ENCODE peak calls at places on chromosomes 16 and 17, in six cellular contexts. Z, M, L, W, O and V are unnamed samples.

GRCh38 chr17:42290577-42290976 is 2.3 kb downstream of the STAT5A start:
- DNase-seq in Z (no peak), M (no peak), W (no peak), O (no peak), L (no peak), V (peak; percentile 15)

GRCh38 chr16:53864819-53865491 is 161.0 kb downstream of the FTO start:
- DNase-seq in Z (no peak), O (peak; percentile 25), M (no peak), L (no peak), W (peak; percentile 58), V (no peak)

GRCh38 chr17:33377837-33378236 is 84.7 kb upstream of the ASIC2 start:
- DNase-seq in W (no peak), O (no peak), M (no peak), Z (no peak), L (no peak), V (no peak)

GRCh38 chr16:81530814-81531213 is 86.2 kb downstream of the CMIP start:
- DNase-seq in L (no peak), O (no peak), W (no peak), Z (no peak), M (no peak), V (no peak)

GRCh38 chr16:17305694-17306093 is 165.1 kb downstream of the XYLT1 start:
- DNase-seq in M (no peak), L (no peak), Z (peak; percentile 48), W (no peak), O (no peak), V (no peak)

GRCh38 chr16:57071840-57072541 is 20.4 kb upstream of the CPNE2 start:
- DNase-seq in L (no peak), Z (no peak), O (no peak), W (peak; percentile 26), M (no peak), V (no peak)

GRCh38 chr16:69386596-69386995 is 789 bp upstream of the TERF2 start:
- DNase-seq in Z (no peak), W (no peak), M (no peak), L (no peak), O (no peak), V (no peak)

GRCh38 chr17:7336240-7337175 is at the start of gene ACAP1:
- DNase-seq in O (no peak), L (peak; percentile 44), W (no peak), M (peak; percentile 48), Z (no peak), V (no peak)

GRCh38 chr17:78142113-78142861 is 3.9 kb upstream of the C17orf99 start:
- DNase-seq in L (no peak), Z (no peak), M (peak; percentile 30), W (peak; percentile 97), O (peak; percentile 65), V (no peak)

GRCh38 chr16:89633064-89633631 is 19.7 kb downstream of the DPEP1 start:
- DNase-seq in Z (no peak), M (no peak), O (no peak), W (peak; percentile 21), L (no peak), V (peak; percentile 67)

GRCh38 chr16:2530629-2531318 is 434 bp downstream of the CEMP1 start:
- DNase-seq in Z (no peak), M (no peak), W (no peak), L (no peak), O (no peak), V (peak; percentile 46)

GRCh38 chr17:44599298-44600175 is 42.3 kb downstream of the FZD2 start:
- DNase-seq in L (no peak), O (no peak), W (no peak), Z (no peak), M (peak; percentile 39), V (no peak)

GRCh38 chr17:75067856-75068255 is 19.9 kb upstream of the SLC16A5 start:
- DNase-seq in Z (no peak), W (no peak), O (no peak), M (no peak), L (no peak), V (no peak)

GRCh38 chr17:66920965-66921364 is 43.5 kb upstream of the CACNG4 start:
- DNase-seq in Z (no peak), L (no peak), O (no peak), W (no peak), M (no peak), V (no peak)

GRCh38 chr17:39626671-39627169 is at the start of gene PPP1R1B:
- DNase-seq in M (no peak), O (no peak), Z (no peak), L (no peak), W (no peak), V (peak; percentile 71)

GRCh38 chr16:85673529-85674417 is 15.0 kb downstream of the GINS2 start:
- DNase-seq in Z (no peak), W (no peak), O (no peak), L (no peak), M (no peak), V (peak; percentile 78)

GRCh38 chr17:48175692-48176450 is 68.3 kb downstream of the SNX11 start:
- DNase-seq in M (no peak), Z (no peak), L (no peak), O (no peak), W (no peak), V (no peak)

GRCh38 chr17:72953621-72954020 is 138.9 kb downstream of the SLC39A11 start:
- DNase-seq in M (no peak), L (no peak), Z (no peak), O (no peak), W (peak; percentile 19), V (no peak)

GRCh38 chr17:9270921-9271320 is 249.6 kb downstream of the NTN1 start:
- DNase-seq in Z (no peak), M (no peak), W (no peak), L (no peak), O (no peak), V (no peak)

GRCh38 chr16:11071829-11072228 is 127.5 kb downstream of the CLEC16A start:
- DNase-seq in W (no peak), L (no peak), M (no peak), Z (no peak), O (no peak), V (no peak)

GRCh38 chr16:87189426-87189825 is 127.8 kb downstream of the C16orf95 start:
- DNase-seq in W (no peak), L (no peak), O (no peak), Z (no peak), M (no peak), V (no peak)

GRCh38 chr17:14515015-14515414 is 214.1 kb downstream of the HS3ST3B1 start:
- DNase-seq in O (no peak), W (no peak), L (no peak), Z (no peak), M (no peak), V (no peak)

GRCh38 chr17:43536236-43537088 is 9.7 kb downstream of the ETV4 start:
- DNase-seq in L (no peak), Z (no peak), M (peak; percentile 32), O (no peak), W (no peak), V (no peak)

GRCh38 chr16:67674851-67675578 is 8.4 kb downstream of the C16orf86 start:
- DNase-seq in W (no peak), M (no peak), O (no peak), Z (no peak), L (no peak), V (no peak)

GRCh38 chr16:30903596-30903995 is 7.2 kb downstream of the CTF1 start:
- DNase-seq in W (no peak), L (no peak), O (peak; percentile 38), M (no peak), Z (no peak), V (peak; percentile 84)

GRCh38 chr16:19874816-19875546 is 9.7 kb downstream of the GPRC5B start:
- DNase-seq in M (no peak), L (no peak), Z (no peak), W (no peak), O (no peak), V (no peak)

GRCh38 chr16:77273-77806 is 685 bp upstream of the MPG start:
- DNase-seq in O (peak; percentile 29), W (no peak), L (no peak), Z (no peak), M (no peak), V (peak; percentile 86)

GRCh38 chr17:231966-232807 is 50.7 kb upstream of the DOC2B start:
- DNase-seq in M (no peak), O (no peak), W (no peak), Z (no peak), L (no peak), V (peak; percentile 54)

GRCh38 chr17:62705781-62706597 is 78.5 kb downstream of the MRC2 start:
- DNase-seq in M (no peak), L (peak; percentile 51), O (no peak), W (no peak), Z (no peak), V (no peak)
- TF ChIP-seq SIN3A in M (no peak), L (no peak), O (no peak), W (no peak), Z (no peak), V (no peak)

GRCh38 chr17:82357394-82357793 is 1.7 kb upstream of the TEX19 start:
- DNase-seq in W (no peak), M (no peak), O (no peak), Z (no peak), L (no peak), V (no peak)
- H2AFZ ChIP-seq in W (no peak overlapping the region), M (no peak overlapping the region), O (no peak overlapping the region), Z (no peak overlapping the region), L (no peak overlapping the region), V (no peak overlapping the region)

GRCh38 chr17:27413295-27413694 is 43.0 kb upstream of the KSR1 start:
- DNase-seq in O (no peak), L (no peak), Z (no peak), M (no peak), W (no peak), V (no peak)

GRCh38 chr17:27414271-27414670 is 42.0 kb upstream of the KSR1 start:
- DNase-seq in W (no peak), L (no peak), M (no peak), Z (no peak), O (no peak), V (no peak)

GRCh38 chr17:27413792-27414191 is 42.5 kb upstream of the KSR1 start:
- DNase-seq in Z (no peak), O (no peak), L (no peak), W (no peak), M (no peak), V (no peak)

GRCh38 chr17:27414686-27415085 is 41.6 kb upstream of the KSR1 start:
- DNase-seq in W (no peak), M (no peak), Z (no peak), L (no peak), O (no peak), V (no peak)

DNA sequence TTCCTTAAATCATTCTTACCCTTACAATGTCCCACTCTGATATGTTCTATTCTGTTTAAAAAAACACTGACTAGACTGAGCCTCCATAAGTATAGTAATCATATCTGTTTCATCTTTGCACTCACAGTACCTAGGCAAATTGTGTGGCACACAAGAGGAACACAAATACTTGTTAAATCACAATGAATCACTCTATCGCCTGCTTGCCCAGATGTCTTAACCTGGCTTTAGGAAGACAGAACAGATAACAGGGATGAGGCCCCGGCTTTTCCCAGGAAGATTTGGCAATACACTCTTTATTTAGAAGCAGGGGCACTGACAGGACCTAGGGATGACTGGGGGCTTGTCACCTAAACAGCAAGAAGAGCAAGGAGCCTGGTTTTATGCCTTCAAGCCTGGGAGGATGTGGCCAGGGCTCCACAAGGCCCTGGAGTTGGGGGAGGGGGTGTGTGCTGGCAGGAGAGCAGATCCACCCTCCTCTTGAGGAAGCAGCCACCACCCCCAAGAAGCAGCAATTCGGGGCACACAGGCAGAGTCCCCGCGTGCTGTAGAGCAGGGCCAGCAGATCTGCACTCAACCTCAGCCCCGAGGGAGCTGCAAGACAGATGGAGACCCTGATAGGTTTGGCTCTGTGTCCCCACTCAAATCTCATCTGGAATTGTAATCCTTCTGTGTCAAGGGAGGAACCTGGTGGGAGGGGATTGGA is 41.0 kb upstream of the KSR1 start:
- DNase-seq in Z (no peak), M (no peak), O (no peak), W (no peak), L (no peak), V (no peak)
- H3K27ac ChIP-seq in Z (no peak overlapping the region), M (no peak overlapping the region), O (no peak overlapping the region), W (no peak overlapping the region), L (no peak overlapping the region), V (no peak overlapping the region)

GRCh38 chr16:74611721-74612120 is 4.8 kb upstream of the GLG1 start:
- DNase-seq in M (no peak), L (no peak), O (no peak), W (no peak), Z (no peak), V (no peak)
- TF ChIP-seq SIN3A in M (no peak), L (no peak), O (no peak), W (no peak), Z (no peak), V (no peak)